ENCODE peak calls at places on chromosomes 13 and 19, in five cellular contexts. A is PC-3; T is stimulated activated naive CD8-positive, alpha-beta T cell treated with anti-CD3 and anti-CD28 coated beads, Interleukin-15, Interleukin-2, amounts not matched to agents 100 U/mL and 50 U/mL, for 24 hours; U is activated T-cell treated with anti-CD3 and anti-CD28 coated beads, Interleukin-2, amount 50 U/mL, for 72 hours; M is suprapubic skin. E is an unnamed sample.

GRCh38 chr13:99908129-99908805 is 63.3 kb downstream of the ZIC5 start:
- DNase-seq in U (no peak), A (no peak), M (no peak), T (no peak), E (no peak)

GRCh38 chr19:16377521-16377920 is 52.9 kb downstream of the KLF2 start:
- DNase-seq in A (no peak), M (no peak), U (no peak), T (no peak), E (no peak)

GRCh38 chr13:114038900-114039299 is 65.0 kb upstream of the C13orf46 start:
- DNase-seq in U (no peak), A (no peak), M (no peak), T (no peak), E (no peak)

GRCh38 chr19:48499352-48500090 is 12.1 kb downstream of the LMTK3 start:
- DNase-seq in T (no peak), A (no peak), U (no peak), M (no peak), E (no peak)

GRCh38 chr13:48727252-48728011 is 73.7 kb downstream of the CYSLTR2 start:
- DNase-seq in U (no peak), A (no peak), T (no peak), M (no peak), E (peak; percentile 96)

GRCh38 chr13:83007226-83007625 is 875.0 kb downstream of the SLITRK1 start:
- DNase-seq in T (no peak), A (no peak), U (no peak), M (no peak), E (no peak)

GRCh38 chr13:101919541-101920306 is 467.2 kb downstream of the ITGBL1 start:
- DNase-seq in M (no peak), U (no peak), A (no peak), T (no peak), E (peak; percentile 42)

GRCh38 chr13:25783480-25784081 is 268.2 kb downstream of the SHISA2 start:
- DNase-seq in U (no peak), T (no peak), A (no peak), M (no peak), E (no peak)

GRCh38 chr13:94550030-94550738 is 45.8 kb downstream of the TGDS start:
- DNase-seq in A (peak; percentile 35), T (no peak), M (no peak), U (no peak), E (no peak)

GRCh38 chr19:3783660-3784584 is 2.3 kb downstream of the MATK start:
- DNase-seq in M (no peak), U (peak; percentile 62), A (peak; percentile 8), T (peak; percentile 65), E (no peak)

E was measured in mesenchymal stem cell.